ENCODE peak calls at places on chromosomes 6 and 20, in seven cellular contexts. P is HT1080; W is smooth muscle cell of the brain vasculature; Y is IMR-90; V is T-helper 9 cell; B is stimulated activated CD8-positive, alpha-beta memory T cell treated with anti-CD3 and anti-CD28 coated beads, Interleukin-2, amount 100 ng/mL, for 48 hours; H is stimulated activated CD4-positive, alpha-beta T cell treated with anti-CD3 and anti-CD28 coated beads, Interleukin-12 subunit alpha, Interleukin-12 subunit beta, amount 100 ng/mL, for 4 hours. U is an unnamed sample.
A peak's percentile ranks its signal among the peaks of the same experiment; 100 is the strongest.

GRCh38 chr20:54267510-54268003 is 59.7 kb downstream of the PFDN4 start:
- DNase-seq in B (no peak), P (peak; percentile 77), Y (peak; percentile 6), V (no peak), H (no peak), W (no peak), U (no peak)

GRCh38 chr6:52009736-52010135 is 77.7 kb downstream of the PKHD1 start:
- DNase-seq in W (no peak), V (no peak), Y (no peak), H (no peak), B (no peak), P (no peak), U (no peak)

GRCh38 chr6:73309784-73310502 is 44.1 kb downstream of the DPPA5 start:
- DNase-seq in V (peak; percentile 28), H (peak; percentile 63), B (peak; percentile 54), W (peak; percentile 10), P (peak; percentile 73), Y (peak; percentile 52), U (peak; percentile 45)

GRCh38 chr6:144360401-144360800 is 75.3 kb downstream of the UTRN start:
- DNase-seq in Y (no peak), H (no peak), V (no peak), B (no peak), W (no peak), P (no peak), U (no peak)

GRCh38 chr20:55437778-55438417 is 567.4 kb downstream of the CBLN4 start:
- DNase-seq in H (no peak), B (no peak), P (no peak), Y (no peak), V (no peak), W (no peak), U (no peak)

GRCh38 chr20:47295921-47296426 is 60.5 kb downstream of the ZMYND8 start:
- DNase-seq in B (no peak), H (no peak), Y (no peak), V (no peak), W (no peak), P (no peak), U (no peak)

GRCh38 chr20:53692465-53693067 is 98.9 kb upstream of the ZNF217 start:
- DNase-seq in V (no peak), W (no peak), H (no peak), B (no peak), P (no peak), Y (peak; percentile 86), U (no peak)

GRCh38 chr20:58908216-58908615 is 55.7 kb downstream of the GNAS start:
- DNase-seq in H (no peak), Y (no peak), W (no peak), B (no peak), P (no peak), V (no peak), U (no peak)

GRCh38 chr6:166572370-166573261 is 13.9 kb downstream of the RAMACL start:
- DNase-seq in P (no peak), W (no peak), Y (peak; percentile 98), H (no peak), V (no peak), B (no peak), U (no peak)

GRCh38 chr20:46119028-46119546 is 973 bp downstream of the CD40 start:
- DNase-seq in V (no peak), P (no peak), B (no peak), W (no peak), Y (no peak), H (no peak), U (no peak)

GRCh38 chr6:160398674-160399271 is 50.6 kb downstream of the SLC22A3 start:
- DNase-seq in H (no peak), V (no peak), P (no peak), Y (no peak), W (no peak), B (no peak), U (no peak)

GRCh38 chr6:56278186-56278585 is 30.8 kb upstream of the COL21A1 start:
- DNase-seq in P (no peak), H (no peak), V (no peak), B (no peak), W (no peak), Y (no peak), U (no peak)

GRCh38 chr20:6636209-6637159 is 131.0 kb upstream of the BMP2 start:
- DNase-seq in V (no peak), P (peak; percentile 48), H (no peak), W (peak; percentile 36), B (no peak), Y (peak; percentile 69), U (no peak)

GRCh38 chr6:9801255-9801757 is 613.6 kb downstream of the TFAP2A start:
- DNase-seq in W (no peak), H (no peak), Y (peak; percentile 82), P (no peak), V (no peak), B (no peak), U (no peak)

GRCh38 chr6:38284772-38285406 is 354.8 kb downstream of the BTBD9 start:
- DNase-seq in P (no peak), W (no peak), H (no peak), Y (no peak), V (no peak), B (no peak), U (no peak)

GRCh38 chr20:4637081-4637797 is 84.5 kb upstream of the PRND start:
- DNase-seq in H (no peak), Y (peak; percentile 6), W (no peak), B (no peak), P (peak; percentile 21), V (no peak), U (no peak)

U was measured in T-helper 17 cell.